ENCODE peak calls at places on chromosomes 7 and 10, in five cellular contexts. Q, A, P, W and R are unnamed samples.

GRCh38 chr7:130669051-130669700 is 628 bp upstream of the COPG2 start:
- DNase-seq in Q (no peak), A (no peak), P (no peak), W (peak), R (no peak)

GRCh38 chr7:922334-923107 is 32.0 kb downstream of the ADAP1 start:
- DNase-seq in Q (no peak), A (no peak), P (no peak), W (no peak), R (no peak)

GRCh38 chr10:78178940-78179339 is 145.3 kb downstream of the RPS24 start:
- DNase-seq in Q (no peak), A (no peak), P (peak), W (peak), R (no peak)

GRCh38 chr7:47301078-47301477 is 280.8 kb downstream of the TNS3 start:
- DNase-seq in Q (no peak), A (no peak), P (no peak), W (no peak), R (peak)

GRCh38 chr7:105934577-105935185 is 28.4 kb upstream of the CDHR3 start:
- DNase-seq in Q (peak), A (peak), P (peak), W (peak), R (no peak)

GRCh38 chr7:129635300-129636029 is 23.9 kb downstream of the NRF1 start:
- DNase-seq in Q (peak), A (peak), P (peak), W (peak), R (peak)

GRCh38 chr7:84136809-84137208 is 57.8 kb downstream of the SEMA3A start:
- DNase-seq in Q (no peak), A (no peak), P (no peak), W (no peak), R (no peak)

GRCh38 chr7:151271699-151272355 is 23.3 kb upstream of the SMARCD3 start:
- DNase-seq in Q (no peak), A (no peak), P (peak), W (peak), R (no peak)

GRCh38 chr10:79116801-79117723 is 48.3 kb downstream of the ZMIZ1 start:
- DNase-seq in Q (no peak), A (no peak), P (no peak), W (peak), R (no peak)

GRCh38 chr7:18535811-18536413 is 40.4 kb downstream of the HDAC9 start:
- DNase-seq in Q (no peak), A (no peak), P (peak), W (no peak), R (no peak)

GRCh38 chr10:110340821-110341220 is 36.1 kb upstream of the SMNDC1 start:
- DNase-seq in Q (no peak), A (no peak), P (no peak), W (no peak), R (no peak)

GRCh38 chr7:2775785-2776184 is 68.3 kb downstream of the GNA12 start:
- DNase-seq in Q (no peak), A (no peak), P (no peak), W (no peak), R (no peak)

GRCh38 chr7:48337012-48337621 is 165.9 kb downstream of the ABCA13 start:
- DNase-seq in Q (no peak), A (peak), P (peak), W (peak), R (peak)

GRCh38 chr10:9211228-9211627 is 1156.7 kb downstream of the GATA3 start:
- DNase-seq in Q (no peak), A (no peak), P (no peak), W (peak), R (no peak)

DNA sequence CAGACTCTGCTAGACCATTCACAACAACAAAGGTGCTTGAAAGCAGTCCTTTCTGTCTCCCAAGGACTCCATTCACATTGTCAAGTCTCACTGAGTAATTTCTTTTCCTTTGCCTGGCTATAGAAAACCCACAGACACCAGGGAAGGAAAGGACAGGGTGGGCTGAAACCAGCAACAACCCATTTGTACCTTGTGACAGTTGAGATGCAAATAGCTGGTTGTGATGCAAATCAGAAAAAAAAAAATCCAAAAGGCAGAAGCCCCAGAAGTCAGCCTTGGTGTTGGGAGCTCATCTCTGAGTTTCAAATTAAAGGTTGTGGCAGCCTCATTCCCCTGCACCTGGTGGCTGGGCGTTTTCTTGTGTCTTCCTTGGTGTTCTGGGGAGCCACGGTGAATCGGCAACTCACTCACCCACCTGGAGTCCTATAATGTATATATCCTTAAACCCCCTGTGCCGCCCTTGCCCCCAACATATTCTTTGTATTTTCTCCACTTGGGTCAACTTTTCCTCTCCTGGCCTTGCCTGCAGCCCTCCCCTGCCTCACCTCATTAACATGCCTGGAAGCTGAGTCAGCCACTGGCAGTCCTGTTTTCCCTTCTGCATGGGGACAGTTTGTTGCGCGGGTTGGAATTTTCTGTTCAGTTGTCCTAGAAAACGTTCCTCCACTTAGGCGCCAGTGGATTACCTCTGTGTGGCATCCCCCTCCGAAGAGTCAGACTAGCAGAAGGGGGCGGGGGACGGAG is 97.6 kb downstream of the C10orf105 start:
- DNase-seq in Q (no peak), A (no peak), P (peak), W (peak), R (no peak)
- TF ChIP-seq CTCF in Q (no peak), A (no peak), P (no peak), W (no peak), R (no peak)

GRCh38 chr10:88070080-88070880 is 206.9 kb downstream of the PTEN start:
- DNase-seq in Q (no peak), A (no peak), P (no peak), W (peak), R (no peak)

GRCh38 chr10:88071814-88072380 is 208.5 kb downstream of the PTEN start:
- DNase-seq in Q (no peak), A (peak), P (no peak), W (peak), R (no peak)

GRCh38 chr10:88066319-88066718 is 202.9 kb downstream of the PTEN start:
- DNase-seq in Q (no peak), A (no peak), P (no peak), W (no peak), R (no peak)

GRCh38 chr10:88066876-88067275 is 203.5 kb downstream of the PTEN start:
- DNase-seq in Q (no peak), A (no peak), P (no peak), W (no peak), R (no peak)

GRCh38 chr10:88069338-88069737 is 205.9 kb downstream of the PTEN start:
- DNase-seq in Q (no peak), A (no peak), P (no peak), W (no peak), R (no peak)
- TF ChIP-seq CTCF in Q (no peak), A (no peak), P (no peak), W (no peak), R (no peak)

DNA sequence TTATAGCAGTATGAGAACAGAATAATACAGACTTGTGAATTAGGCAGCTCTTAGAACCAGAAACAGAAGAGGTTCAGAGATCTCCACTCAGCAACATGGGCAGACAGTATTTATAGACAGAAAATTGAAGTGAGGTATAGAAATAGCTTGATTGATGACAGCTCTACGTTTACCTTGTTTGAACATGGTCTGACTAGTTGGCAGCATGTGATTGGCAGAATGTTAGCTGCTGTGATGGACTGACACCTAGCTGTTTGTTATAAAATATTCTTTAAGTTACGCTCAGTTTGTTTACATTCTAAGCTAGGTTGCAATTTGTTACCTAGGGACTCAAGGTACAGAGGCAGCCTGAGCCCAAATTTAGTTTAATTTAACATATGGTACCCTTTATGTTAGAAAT is 73.7 kb upstream of the TMEM229A start:
- DNase-seq in Q (no peak), A (no peak), P (no peak), W (no peak), R (no peak)
- TF ChIP-seq CTCF in Q (no peak), A (no peak), P (no peak), W (no peak), R (no peak)

GRCh38 chr10:84538036-84538435 is 209.6 kb downstream of the CCSER2 start:
- DNase-seq in Q (no peak), A (no peak), P (no peak), W (no peak), R (no peak)

GRCh38 chr10:84531396-84531795 is 203.0 kb downstream of the CCSER2 start:
- DNase-seq in Q (no peak), A (no peak), P (no peak), W (peak), R (no peak)

GRCh38 chr10:84537447-84537931 is 209.1 kb downstream of the CCSER2 start:
- DNase-seq in Q (no peak), A (peak), P (peak), W (peak), R (peak)

GRCh38 chr10:84530724-84531325 is 202.4 kb downstream of the CCSER2 start:
- DNase-seq in Q (no peak), A (no peak), P (no peak), W (no peak), R (no peak)

GRCh38 chr10:84534168-84534567 is 205.8 kb downstream of the CCSER2 start:
- DNase-seq in Q (no peak), A (no peak), P (no peak), W (no peak), R (no peak)
- TF ChIP-seq CTCF in Q (peak), A (no peak), P (no peak), W (no peak), R (no peak)

GRCh38 chr10:132541129-132541528 is 3.5 kb downstream of the INPP5A start:
- DNase-seq in Q (no peak), A (no peak), P (no peak), W (no peak), R (no peak)
- TF ChIP-seq CTCF in Q (no peak), A (no peak), P (no peak), W (no peak), R (no peak)

DNA sequence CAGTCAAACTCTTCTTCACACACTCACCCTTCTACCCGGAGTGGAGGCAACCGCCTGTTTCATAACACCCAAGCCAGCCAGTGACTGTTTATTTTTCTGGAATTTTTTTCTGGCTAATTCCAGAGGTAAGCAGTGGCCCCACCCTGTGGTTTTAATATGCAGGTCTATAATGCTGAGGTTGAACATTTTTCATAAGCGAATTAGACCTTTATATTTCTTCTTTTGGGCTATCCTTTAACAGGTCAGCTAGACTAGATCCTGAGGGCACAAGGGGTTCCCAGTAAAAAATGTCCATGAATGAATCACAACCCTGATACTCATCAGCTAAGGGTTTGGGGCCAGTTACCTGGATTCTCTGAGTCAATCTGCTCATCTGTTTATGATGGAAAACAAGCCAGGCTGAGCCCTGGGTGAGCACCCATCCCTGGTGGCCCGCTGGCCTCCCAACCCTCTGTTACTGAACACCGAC is 76.2 kb downstream of the GRB10 start:
- DNase-seq in Q (no peak), A (no peak), P (no peak), W (no peak), R (no peak)
- TF ChIP-seq CTCF in Q (no peak), A (no peak), P (no peak), W (no peak), R (no peak)